ENCODE peak calls at places on chromosome 9, in six cellular contexts. One of them, this sample, is unnamed. For H3K4me1, the result is how much of the 10 kb centered on the place peaks cover.

GRCh38 chr9:103037508-103038477 is 42.7 kb downstream of the CYLC2 start:
- DNase-seq in Peyer's patch: no peak
- DNase-seq in effector memory CD4-positive, alpha-beta T cell: no peak
- DNase-seq in PC-3: peak
- DNase-seq in thoracic aorta: no peak
- DNase-seq in foreskin keratinocyte: no peak
- DNase-seq in this sample: no peak

GRCh38 chr9:89878687-89879086 is 273.9 kb downstream of the GADD45G start:
- DNase-seq in Peyer's patch: peak
- DNase-seq in effector memory CD4-positive, alpha-beta T cell: no peak
- DNase-seq in PC-3: no peak
- DNase-seq in thoracic aorta: peak
- DNase-seq in foreskin keratinocyte: no peak
- DNase-seq in this sample: peak

GRCh38 chr9:100011062-100011681 is 87.6 kb downstream of the ERP44 start:
- DNase-seq in Peyer's patch: peak
- DNase-seq in effector memory CD4-positive, alpha-beta T cell: no peak
- DNase-seq in PC-3: peak
- DNase-seq in thoracic aorta: no peak
- DNase-seq in foreskin keratinocyte: no peak
- DNase-seq in this sample: no peak

GRCh38 chr9:89550516-89550915 is 52.6 kb upstream of the SEMA4D start:
- DNase-seq in Peyer's patch: no peak
- DNase-seq in effector memory CD4-positive, alpha-beta T cell: no peak
- DNase-seq in PC-3: no peak
- DNase-seq in thoracic aorta: no peak
- DNase-seq in foreskin keratinocyte: no peak
- DNase-seq in this sample: no peak

GRCh38 chr9:37916471-37917314 is 12.8 kb upstream of the SLC25A51 start:
- DNase-seq in Peyer's patch: no peak
- DNase-seq in effector memory CD4-positive, alpha-beta T cell: no peak
- DNase-seq in PC-3: no peak
- DNase-seq in thoracic aorta: no peak
- DNase-seq in foreskin keratinocyte: no peak
- DNase-seq in this sample: no peak

GRCh38 chr9:94870793-94871558 is 144.5 kb downstream of the AOPEP start:
- DNase-seq in Peyer's patch: no peak
- DNase-seq in effector memory CD4-positive, alpha-beta T cell: peak
- DNase-seq in PC-3: peak
- DNase-seq in thoracic aorta: no peak
- DNase-seq in foreskin keratinocyte: peak
- DNase-seq in this sample: no peak

GRCh38 chr9:93634311-93635185 is 58.2 kb downstream of the PHF2 start:
- DNase-seq in Peyer's patch: peak
- DNase-seq in effector memory CD4-positive, alpha-beta T cell: no peak
- DNase-seq in PC-3: no peak
- DNase-seq in thoracic aorta: no peak
- DNase-seq in foreskin keratinocyte: no peak
- DNase-seq in this sample: no peak

GRCh38 chr9:69411931-69412740 is 87.1 kb downstream of the ENTREP1 start:
- DNase-seq in Peyer's patch: no peak
- DNase-seq in effector memory CD4-positive, alpha-beta T cell: no peak
- DNase-seq in PC-3: no peak
- DNase-seq in thoracic aorta: no peak
- DNase-seq in foreskin keratinocyte: no peak
- DNase-seq in this sample: no peak

GRCh38 chr9:105171589-105171988 is 72.9 kb upstream of the SLC44A1 start:
- DNase-seq in Peyer's patch: no peak
- DNase-seq in effector memory CD4-positive, alpha-beta T cell: no peak
- DNase-seq in PC-3: no peak
- DNase-seq in thoracic aorta: no peak
- DNase-seq in foreskin keratinocyte: no peak
- DNase-seq in this sample: no peak

GRCh38 chr9:87336914-87337333 is 160.7 kb upstream of the DAPK1 start:
- DNase-seq in Peyer's patch: peak
- DNase-seq in effector memory CD4-positive, alpha-beta T cell: no peak
- DNase-seq in PC-3: peak
- DNase-seq in thoracic aorta: no peak
- DNase-seq in foreskin keratinocyte: peak
- DNase-seq in this sample: no peak

GRCh38 chr9:38286357-38286756 is 106.1 kb upstream of the ALDH1B1 start:
- DNase-seq in Peyer's patch: no peak
- DNase-seq in effector memory CD4-positive, alpha-beta T cell: no peak
- DNase-seq in PC-3: no peak
- DNase-seq in thoracic aorta: no peak
- DNase-seq in foreskin keratinocyte: no peak
- DNase-seq in this sample: no peak

GRCh38 chr9:124776952-124777645 is at the start of gene OLFML2A:
- DNase-seq in Peyer's patch: peak
- DNase-seq in effector memory CD4-positive, alpha-beta T cell: no peak
- DNase-seq in PC-3: peak
- DNase-seq in thoracic aorta: no peak
- DNase-seq in foreskin keratinocyte: no peak
- DNase-seq in this sample: no peak

GRCh38 chr9:74773886-74774479 is 113.7 kb downstream of the TRPM6 start:
- DNase-seq in Peyer's patch: peak
- DNase-seq in effector memory CD4-positive, alpha-beta T cell: peak
- DNase-seq in PC-3: peak
- DNase-seq in thoracic aorta: peak
- DNase-seq in foreskin keratinocyte: no peak
- DNase-seq in this sample: peak

GRCh38 chr9:130391863-130392262 is 52.9 kb upstream of the ASS1 start:
- DNase-seq in Peyer's patch: peak
- DNase-seq in effector memory CD4-positive, alpha-beta T cell: no peak
- DNase-seq in PC-3: no peak
- DNase-seq in thoracic aorta: no peak
- DNase-seq in foreskin keratinocyte: no peak
- DNase-seq in this sample: no peak

GRCh38 chr9:95023217-95024003 is 294.1 kb downstream of the FANCC start:
- DNase-seq in Peyer's patch: no peak
- DNase-seq in effector memory CD4-positive, alpha-beta T cell: no peak
- DNase-seq in PC-3: peak
- DNase-seq in thoracic aorta: peak
- DNase-seq in foreskin keratinocyte: no peak
- DNase-seq in this sample: no peak

GRCh38 chr9:95793924-95794828 is 81.3 kb upstream of the ERCC6L2 start:
- DNase-seq in Peyer's patch: no peak
- DNase-seq in effector memory CD4-positive, alpha-beta T cell: no peak
- DNase-seq in PC-3: peak
- DNase-seq in thoracic aorta: no peak
- DNase-seq in foreskin keratinocyte: no peak
- DNase-seq in this sample: no peak

GRCh38 chr9:119588874-119589560 is 219.8 kb upstream of the BRINP1 start:
- DNase-seq in Peyer's patch: no peak
- DNase-seq in effector memory CD4-positive, alpha-beta T cell: no peak
- DNase-seq in PC-3: no peak
- DNase-seq in thoracic aorta: no peak
- DNase-seq in foreskin keratinocyte: no peak
- DNase-seq in this sample: no peak

GRCh38 chr9:137300607-137301085 is 1.4 kb downstream of the NRARP start:
- DNase-seq in Peyer's patch: no peak
- DNase-seq in effector memory CD4-positive, alpha-beta T cell: no peak
- DNase-seq in PC-3: no peak
- DNase-seq in thoracic aorta: no peak
- DNase-seq in foreskin keratinocyte: no peak
- DNase-seq in this sample: no peak

GRCh38 chr9:137301086-137301947 is 754 bp downstream of the NRARP start:
- DNase-seq in Peyer's patch: no peak
- DNase-seq in effector memory CD4-positive, alpha-beta T cell: no peak
- DNase-seq in PC-3: peak
- DNase-seq in thoracic aorta: no peak
- DNase-seq in foreskin keratinocyte: no peak
- DNase-seq in this sample: no peak

GRCh38 chr9:137298983-137299521 is 3.0 kb downstream of the NRARP start:
- DNase-seq in Peyer's patch: no peak
- DNase-seq in effector memory CD4-positive, alpha-beta T cell: no peak
- DNase-seq in PC-3: no peak
- DNase-seq in thoracic aorta: no peak
- DNase-seq in foreskin keratinocyte: no peak
- DNase-seq in this sample: no peak

GRCh38 chr9:137298401-137298982 is 3.6 kb downstream of the NRARP start:
- DNase-seq in Peyer's patch: no peak
- DNase-seq in effector memory CD4-positive, alpha-beta T cell: no peak
- DNase-seq in PC-3: no peak
- DNase-seq in thoracic aorta: no peak
- DNase-seq in foreskin keratinocyte: no peak
- DNase-seq in this sample: no peak

DNA sequence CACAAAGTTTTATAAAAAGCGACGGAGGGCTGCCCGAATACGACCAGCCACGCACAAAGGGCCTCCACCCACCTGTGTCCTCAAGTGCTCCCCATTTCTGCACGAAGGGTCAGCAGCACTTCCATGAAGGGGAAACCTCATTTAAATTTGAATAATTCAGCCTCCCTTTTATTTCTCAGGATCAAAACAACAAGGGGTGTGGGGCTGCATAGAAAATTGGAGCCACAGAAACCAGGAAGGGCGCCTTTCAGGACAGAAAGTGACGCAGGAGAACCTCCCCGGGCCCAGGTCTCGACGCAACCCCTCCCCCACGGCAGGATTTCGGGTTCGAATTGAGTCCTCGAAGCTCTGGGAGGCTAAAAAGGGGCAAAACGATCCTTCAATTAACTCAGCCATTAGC is 2.1 kb downstream of the NRARP start:
- DNase-seq in Peyer's patch: no peak
- DNase-seq in effector memory CD4-positive, alpha-beta T cell: no peak
- DNase-seq in PC-3: no peak
- DNase-seq in thoracic aorta: no peak
- DNase-seq in foreskin keratinocyte: no peak
- DNase-seq in this sample: no peak
- H3K4me1 ChIP-seq in Peyer's patch: under half
- H3K4me1 ChIP-seq in effector memory CD4-positive, alpha-beta T cell: under half
- H3K4me1 ChIP-seq in PC-3: under half
- H3K4me1 ChIP-seq in thoracic aorta: under half
- H3K4me1 ChIP-seq in foreskin keratinocyte: under half
- H3K4me1 ChIP-seq in this sample: under half

GRCh38 chr9:91781116-91781515 is 168.9 kb downstream of the ROR2 start:
- DNase-seq in Peyer's patch: no peak
- DNase-seq in effector memory CD4-positive, alpha-beta T cell: no peak
- DNase-seq in PC-3: no peak
- DNase-seq in thoracic aorta: no peak
- DNase-seq in foreskin keratinocyte: no peak
- DNase-seq in this sample: no peak
- H3K4me1 ChIP-seq in Peyer's patch: under half
- H3K4me1 ChIP-seq in effector memory CD4-positive, alpha-beta T cell: under half
- H3K4me1 ChIP-seq in PC-3: under half
- H3K4me1 ChIP-seq in thoracic aorta: under half
- H3K4me1 ChIP-seq in foreskin keratinocyte: under half
- H3K4me1 ChIP-seq in this sample: under half

GRCh38 chr9:73155389-73155788 is 3.7 kb downstream of the ANXA1 start:
- DNase-seq in Peyer's patch: no peak
- DNase-seq in effector memory CD4-positive, alpha-beta T cell: no peak
- DNase-seq in PC-3: no peak
- DNase-seq in thoracic aorta: no peak
- DNase-seq in foreskin keratinocyte: no peak
- DNase-seq in this sample: no peak

GRCh38 chr9:73156593-73157187 is 5.0 kb downstream of the ANXA1 start:
- DNase-seq in Peyer's patch: no peak
- DNase-seq in effector memory CD4-positive, alpha-beta T cell: no peak
- DNase-seq in PC-3: no peak
- DNase-seq in thoracic aorta: no peak
- DNase-seq in foreskin keratinocyte: no peak
- DNase-seq in this sample: no peak

GRCh38 chr9:73154760-73155159 is 3.1 kb downstream of the ANXA1 start:
- DNase-seq in Peyer's patch: no peak
- DNase-seq in effector memory CD4-positive, alpha-beta T cell: no peak
- DNase-seq in PC-3: peak
- DNase-seq in thoracic aorta: no peak
- DNase-seq in foreskin keratinocyte: no peak
- DNase-seq in this sample: no peak

GRCh38 chr9:73157811-73158210 is 6.1 kb downstream of the ANXA1 start:
- DNase-seq in Peyer's patch: no peak
- DNase-seq in effector memory CD4-positive, alpha-beta T cell: no peak
- DNase-seq in PC-3: no peak
- DNase-seq in thoracic aorta: no peak
- DNase-seq in foreskin keratinocyte: no peak
- DNase-seq in this sample: no peak

GRCh38 chr9:73155968-73156592 is 4.4 kb downstream of the ANXA1 start:
- DNase-seq in Peyer's patch: no peak
- DNase-seq in effector memory CD4-positive, alpha-beta T cell: no peak
- DNase-seq in PC-3: no peak
- DNase-seq in thoracic aorta: no peak
- DNase-seq in foreskin keratinocyte: no peak
- DNase-seq in this sample: no peak
- H3K4me1 ChIP-seq in Peyer's patch: under half
- H3K4me1 ChIP-seq in effector memory CD4-positive, alpha-beta T cell: under half
- H3K4me1 ChIP-seq in PC-3: under half
- H3K4me1 ChIP-seq in thoracic aorta: under half
- H3K4me1 ChIP-seq in foreskin keratinocyte: under half
- H3K4me1 ChIP-seq in this sample: half or more

DNA sequence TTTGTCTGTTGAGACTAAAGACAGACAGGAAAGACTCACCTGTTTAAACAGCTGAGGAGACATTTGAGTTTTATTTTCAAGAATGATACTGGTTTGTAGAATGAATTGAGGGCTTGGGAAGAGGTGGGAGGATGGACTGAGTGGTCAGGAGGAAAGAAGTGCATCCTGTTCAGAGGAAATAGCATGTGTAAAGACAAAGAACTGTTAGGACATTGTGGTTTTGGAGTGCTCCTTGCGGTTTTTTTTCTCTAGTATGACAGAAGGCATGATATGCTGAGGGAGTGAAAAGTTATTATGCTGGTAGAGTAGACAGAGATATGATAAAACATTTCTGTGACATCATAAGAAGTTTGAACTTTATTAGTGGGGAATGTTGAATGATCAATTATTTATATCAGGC is 270.7 kb upstream of the ELAVL2 start:
- DNase-seq in Peyer's patch: no peak
- DNase-seq in effector memory CD4-positive, alpha-beta T cell: no peak
- DNase-seq in PC-3: no peak
- DNase-seq in thoracic aorta: no peak
- DNase-seq in foreskin keratinocyte: no peak
- DNase-seq in this sample: no peak
- H3K4me1 ChIP-seq in Peyer's patch: under half
- H3K4me1 ChIP-seq in effector memory CD4-positive, alpha-beta T cell: under half
- H3K4me1 ChIP-seq in PC-3: under half
- H3K4me1 ChIP-seq in thoracic aorta: under half
- H3K4me1 ChIP-seq in foreskin keratinocyte: under half
- H3K4me1 ChIP-seq in this sample: under half

GRCh38 chr9:133372144-133372543 is 3.7 kb downstream of the SURF4 start:
- DNase-seq in Peyer's patch: no peak
- DNase-seq in effector memory CD4-positive, alpha-beta T cell: no peak
- DNase-seq in PC-3: no peak
- DNase-seq in thoracic aorta: no peak
- DNase-seq in foreskin keratinocyte: no peak
- DNase-seq in this sample: no peak
- H3K4me1 ChIP-seq in Peyer's patch: under half
- H3K4me1 ChIP-seq in effector memory CD4-positive, alpha-beta T cell: half or more
- H3K4me1 ChIP-seq in PC-3: under half
- H3K4me1 ChIP-seq in thoracic aorta: under half
- H3K4me1 ChIP-seq in foreskin keratinocyte: under half
- H3K4me1 ChIP-seq in this sample: half or more

GRCh38 chr9:21334969-21335632 is at the start of gene KLHL9:
- DNase-seq in Peyer's patch: peak
- DNase-seq in effector memory CD4-positive, alpha-beta T cell: peak
- DNase-seq in PC-3: peak
- DNase-seq in thoracic aorta: peak
- DNase-seq in foreskin keratinocyte: peak
- DNase-seq in this sample: peak
- H3K4me1 ChIP-seq in Peyer's patch: under half
- H3K4me1 ChIP-seq in effector memory CD4-positive, alpha-beta T cell: under half
- H3K4me1 ChIP-seq in PC-3: under half
- H3K4me1 ChIP-seq in thoracic aorta: under half
- H3K4me1 ChIP-seq in foreskin keratinocyte: under half
- H3K4me1 ChIP-seq in this sample: under half

GRCh38 chr9:97386733-97387503 is 25.0 kb upstream of the TDRD7 start:
- DNase-seq in Peyer's patch: peak
- DNase-seq in effector memory CD4-positive, alpha-beta T cell: peak
- DNase-seq in PC-3: peak
- DNase-seq in thoracic aorta: no peak
- DNase-seq in foreskin keratinocyte: no peak
- DNase-seq in this sample: peak
- H3K4me1 ChIP-seq in Peyer's patch: under half
- H3K4me1 ChIP-seq in effector memory CD4-positive, alpha-beta T cell: under half
- H3K4me1 ChIP-seq in PC-3: under half
- H3K4me1 ChIP-seq in thoracic aorta: under half
- H3K4me1 ChIP-seq in foreskin keratinocyte: under half
- H3K4me1 ChIP-seq in this sample: under half

This sample was measured in tibial nerve.